ENCODE peak calls at places on chromosomes 1 and 21, in eight cellular contexts. Q, F, K, G, D, R, I and W are unnamed samples.

GRCh38 chr1:48878191-48878940 is 101.7 kb upstream of the BEND5 start:
- DNase-seq in Q (no peak), R (no peak), K (no peak), I (peak; percentile 71), F (no peak), G (no peak), D (no peak), W (no peak)

GRCh38 chr1:155208656-155209372 is at the start of gene MTX1:
- DNase-seq in K (peak; percentile 89), Q (peak; percentile 92), F (peak; percentile 96), I (peak; percentile 94), G (peak; percentile 93), D (no peak), R (peak; percentile 93), W (peak; percentile 88)

GRCh38 chr1:224205438-224205840 is 22.4 kb downstream of the DEGS1 start:
- DNase-seq in R (no peak), F (no peak), Q (no peak), D (no peak), G (no peak), K (no peak), I (peak; percentile 97), W (no peak)

GRCh38 chr1:104380003-104380402 is 630.3 kb downstream of the AMY1C start:
- DNase-seq in Q (no peak), F (no peak), D (no peak), K (no peak), R (no peak), I (no peak), G (no peak), W (no peak)

GRCh38 chr1:220734571-220735326 is 13.4 kb upstream of the MTARC2 start:
- DNase-seq in D (peak; percentile 55), R (no peak), G (no peak), Q (no peak), K (peak; percentile 44), I (peak; percentile 79), F (no peak), W (no peak)

GRCh38 chr1:119676571-119677206 is 28.6 kb upstream of the ZNF697 start:
- DNase-seq in D (no peak), G (no peak), F (no peak), R (no peak), K (peak; percentile 33), I (no peak), Q (no peak), W (no peak)

GRCh38 chr1:148362930-148363810 is 119.9 kb downstream of the PPIAL4G start:
- DNase-seq in Q (no peak), K (no peak), R (no peak), D (no peak), I (no peak), G (no peak), F (no peak), W (no peak)

GRCh38 chr1:62444701-62445100 is 7.9 kb downstream of the USP1 start:
- DNase-seq in I (no peak), D (no peak), Q (no peak), G (no peak), R (no peak), F (no peak), K (no peak), W (no peak)

GRCh38 chr1:173195596-173196088 is 11.5 kb downstream of the TNFSF4 start:
- DNase-seq in Q (no peak), G (no peak), I (no peak), F (no peak), R (no peak), K (no peak), D (no peak), W (no peak)

GRCh38 chr1:241518447-241519307 is 878 bp downstream of the FH start:
- DNase-seq in K (peak; percentile 32), I (peak; percentile 47), F (no peak), G (peak; percentile 1), Q (no peak), R (peak; percentile 60), D (no peak), W (no peak)

GRCh38 chr1:68959631-68960030 is 462.7 kb upstream of the DEPDC1 start:
- DNase-seq in G (no peak), F (no peak), Q (no peak), D (no peak), I (no peak), R (no peak), K (no peak), W (no peak)

GRCh38 chr1:68962711-68963110 is 465.8 kb upstream of the DEPDC1 start:
- DNase-seq in F (no peak), I (no peak), R (no peak), K (no peak), D (no peak), Q (no peak), G (no peak), W (no peak)

GRCh38 chr1:68961143-68961542 is 464.3 kb upstream of the DEPDC1 start:
- DNase-seq in R (no peak), F (no peak), I (no peak), K (no peak), Q (no peak), G (no peak), D (no peak), W (no peak)

GRCh38 chr1:68958957-68959356 is 462.1 kb upstream of the DEPDC1 start:
- DNase-seq in R (no peak), D (no peak), I (peak; percentile 8), G (peak; percentile 12), F (no peak), Q (no peak), K (no peak), W (no peak)

GRCh38 chr1:68963353-68963752 is 466.5 kb upstream of the DEPDC1 start:
- DNase-seq in R (no peak), D (no peak), F (no peak), Q (no peak), K (no peak), G (no peak), I (no peak), W (no peak)
- H3K9me3 ChIP-seq in R (no peaks in the 10 kb centered on the region), D (no peaks in the 10 kb centered on the region), F (no peaks in the 10 kb centered on the region), Q (no peaks in the 10 kb centered on the region), K (no peaks in the 10 kb centered on the region), G (no peaks in the 10 kb centered on the region), I (no peaks in the 10 kb centered on the region), W (no peaks in the 10 kb centered on the region)

DNA sequence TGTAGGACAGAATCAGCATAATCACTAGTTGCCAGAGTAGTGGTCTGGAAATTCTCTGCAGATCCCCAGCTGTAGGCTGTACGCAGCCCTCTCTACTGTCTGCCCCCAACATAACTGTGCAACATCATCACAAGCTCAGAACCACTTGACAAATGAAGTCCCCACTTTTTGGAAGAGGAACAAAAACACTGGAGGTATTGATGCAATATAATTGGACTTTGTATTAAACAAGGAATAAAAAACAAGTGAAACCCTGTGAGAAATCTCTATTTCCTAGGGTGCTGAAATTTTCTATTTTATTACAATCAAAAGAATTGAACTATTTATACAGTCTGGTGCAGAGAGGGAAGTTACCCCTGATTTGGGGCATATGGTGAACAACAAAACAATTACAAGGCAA is 15.2 kb downstream of the PHTF1 start:
- DNase-seq in I (no peak), D (no peak), K (no peak), G (no peak), R (no peak), Q (no peak), F (no peak), W (no peak)
- H3K9me3 ChIP-seq in I (no peaks in the 10 kb centered on the region), D (no peaks in the 10 kb centered on the region), K (no peaks in the 10 kb centered on the region), G (no peaks in the 10 kb centered on the region), R (no peaks in the 10 kb centered on the region), Q (no peaks in the 10 kb centered on the region), F (no peaks in the 10 kb centered on the region), W (no peaks in the 10 kb centered on the region)

GRCh38 chr1:52544665-52545525 is 8.0 kb downstream of the TUT4 start:
- DNase-seq in F (no peak), Q (no peak), K (no peak), R (no peak), D (no peak), G (no peak), I (no peak), W (no peak)
- H3K9me3 ChIP-seq in F (peaks cover 4% of the 10 kb centered on the region), Q (no peaks in the 10 kb centered on the region), K (peaks cover 8% of the 10 kb centered on the region), R (peaks cover 20% of the 10 kb centered on the region), D (peaks cover 30% of the 10 kb centered on the region), G (no peaks in the 10 kb centered on the region), I (peaks cover 28% of the 10 kb centered on the region), W (peaks cover 2% of the 10 kb centered on the region)

GRCh38 chr21:28025111-28025510 is 967.6 kb downstream of the LTN1 start:
- DNase-seq in G (no peak), K (no peak), R (no peak), F (no peak), D (no peak), Q (no peak), I (no peak), W (no peak)
- H3K9me3 ChIP-seq in G (no peaks in the 10 kb centered on the region), K (peaks cover under 1% of the 10 kb centered on the region), R (peaks cover 1% of the 10 kb centered on the region), F (no peaks in the 10 kb centered on the region), D (peaks cover 3% of the 10 kb centered on the region), Q (no peaks in the 10 kb centered on the region), I (peaks cover 4% of the 10 kb centered on the region), W (no peaks in the 10 kb centered on the region)

GRCh38 chr1:20048563-20048962 is 21.4 kb upstream of the PLA2G5 start:
- DNase-seq in D (no peak), R (no peak), K (no peak), G (no peak), Q (no peak), I (no peak), F (no peak), W (no peak)
- H3K9me3 ChIP-seq in D (no peaks in the 10 kb centered on the region), R (peaks cover 15% of the 10 kb centered on the region), K (no peaks in the 10 kb centered on the region), G (no peaks in the 10 kb centered on the region), Q (no peaks in the 10 kb centered on the region), I (peaks cover 27% of the 10 kb centered on the region), F (peaks cover 27% of the 10 kb centered on the region), W (no peaks in the 10 kb centered on the region)

DNA sequence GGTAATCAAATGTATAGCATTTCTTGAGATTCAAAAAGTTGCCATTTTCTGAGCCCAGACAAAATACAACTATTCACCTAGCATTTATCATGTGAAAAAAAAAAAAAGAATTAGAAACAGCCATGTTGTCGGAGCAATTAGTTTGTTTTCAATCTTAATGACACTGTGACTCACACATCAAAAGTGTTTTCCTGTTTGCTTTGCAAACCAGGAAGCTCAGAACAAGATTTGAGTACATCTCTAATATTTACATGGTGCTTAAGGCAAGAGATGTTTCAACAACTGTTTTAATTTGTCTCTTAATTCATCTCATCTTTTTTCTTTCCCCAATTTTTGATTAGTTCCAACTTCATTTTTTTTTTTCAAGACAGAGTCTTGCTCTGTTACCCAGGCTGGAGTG is 62.5 kb upstream of the CAPZB start:
- DNase-seq in G (no peak), K (no peak), D (no peak), F (no peak), R (no peak), I (no peak), Q (no peak), W (no peak)
- H3K9me3 ChIP-seq in G (no peaks in the 10 kb centered on the region), K (no peaks in the 10 kb centered on the region), D (peaks cover 17% of the 10 kb centered on the region), F (peaks cover 3% of the 10 kb centered on the region), R (peaks cover 4% of the 10 kb centered on the region), I (peaks cover 29% of the 10 kb centered on the region), Q (no peaks in the 10 kb centered on the region), W (no peaks in the 10 kb centered on the region)

DNA sequence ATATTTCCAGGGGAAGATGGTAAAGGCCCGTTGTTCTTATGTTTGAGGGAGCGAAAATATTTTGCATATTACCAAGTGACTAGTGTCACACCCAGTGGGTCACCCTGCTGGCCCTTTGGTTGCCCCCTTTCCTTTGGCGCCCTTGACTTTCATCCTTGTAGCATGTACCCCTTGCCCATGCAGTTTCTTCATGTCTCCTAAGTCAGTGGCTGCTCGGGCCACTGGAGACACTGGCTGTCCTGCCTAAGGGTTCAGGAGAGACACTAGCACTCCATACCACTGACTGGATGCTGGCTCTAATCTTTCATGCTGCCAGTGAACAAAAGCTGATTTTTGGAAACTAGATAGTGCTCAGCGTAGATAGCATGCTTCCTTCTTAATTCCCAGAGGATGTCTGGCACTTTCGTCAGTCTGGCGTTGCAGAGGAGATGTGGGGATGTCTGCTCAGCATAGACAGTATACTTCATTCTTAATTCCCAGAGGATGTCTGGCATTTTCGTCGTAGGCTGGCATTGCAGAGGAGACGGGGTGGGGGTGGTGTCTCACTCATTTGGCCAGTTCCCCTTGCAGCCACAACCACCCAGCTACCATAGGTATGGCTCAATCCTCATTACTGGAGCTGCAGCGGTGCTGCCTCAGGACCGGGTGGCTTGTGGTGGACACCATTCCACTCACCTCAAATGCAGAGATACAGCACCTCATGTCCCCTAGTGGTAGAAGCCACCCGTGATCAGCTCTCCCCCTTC is 770.9 kb upstream of the TPTE start:
- DNase-seq in K (peak; percentile 29), F (no peak), R (no peak), D (no peak), Q (no peak), G (no peak), I (no peak), W (no peak)
- H3K9me3 ChIP-seq in K (no peaks in the 10 kb centered on the region), F (peaks cover 73% of the 10 kb centered on the region), R (no peaks in the 10 kb centered on the region), D (peaks cover 60% of the 10 kb centered on the region), Q (no peaks in the 10 kb centered on the region), G (peaks cover 14% of the 10 kb centered on the region), I (peaks cover 18% of the 10 kb centered on the region), W (no peaks in the 10 kb centered on the region)